ENCODE peak calls at places on chromosome 16, in four cellular contexts. L, I, U and Q are unnamed samples.

GRCh38 chr16:54939537-54940278 is 9.0 kb downstream of the IRX5 start:
- DNase-seq in L (no peak), I (no peak), U (no peak), Q (no peak)

GRCh38 chr16:48054881-48055601 is 100.8 kb downstream of the ABCC12 start:
- DNase-seq in I (peak; percentile 22), U (no peak), L (no peak), Q (peak; percentile 65)

GRCh38 chr16:88926374-88926990 is 50.5 kb downstream of the CBFA2T3 start:
- DNase-seq in I (no peak), U (no peak), L (no peak), Q (no peak)

GRCh38 chr16:1363501-1364041 is 11.8 kb downstream of the GNPTG start:
- DNase-seq in L (peak; percentile 69), U (peak; percentile 52), I (peak; percentile 65), Q (peak; percentile 53)

GRCh38 chr16:57622361-57623250 is 5.8 kb upstream of the ADGRG1 start:
- DNase-seq in I (no peak), U (no peak), L (peak; percentile 42), Q (peak; percentile 92)

GRCh38 chr16:10688291-10688690 is 6.4 kb downstream of the TEKT5 start:
- DNase-seq in U (no peak), L (no peak), I (peak; percentile 70), Q (peak; percentile 86)

GRCh38 chr16:88638323-88639230 is at the start of gene IL17C:
- DNase-seq in I (peak; percentile 80), L (no peak), U (no peak), Q (peak; percentile 74)

GRCh38 chr16:26344976-26345375 is 653.2 kb downstream of the HS3ST4 start:
- DNase-seq in U (no peak), L (no peak), I (no peak), Q (no peak)

GRCh38 chr16:51391798-51392511 is 240.9 kb upstream of the SALL1 start:
- DNase-seq in U (no peak), L (no peak), I (no peak), Q (peak; percentile 13)

GRCh38 chr16:17483266-17483864 is 12.6 kb upstream of the XYLT1 start:
- DNase-seq in U (no peak), I (no peak), L (no peak), Q (peak; percentile 70)

GRCh38 chr16:12829096-12829888 is 25.6 kb upstream of the CPPED1 start:
- DNase-seq in I (no peak), U (no peak), L (no peak), Q (no peak)

GRCh38 chr16:50371936-50372595 is 3.3 kb upstream of the BRD7 start:
- DNase-seq in U (no peak), I (no peak), L (no peak), Q (no peak)

GRCh38 chr16:27228036-27228435 is 24.7 kb downstream of the KDM8 start:
- DNase-seq in L (no peak), I (no peak), U (no peak), Q (no peak)

GRCh38 chr16:78832100-78832499 is 732.6 kb downstream of the WWOX start:
- DNase-seq in I (no peak), L (no peak), U (no peak), Q (no peak)

GRCh38 chr16:78829280-78829679 is 729.8 kb downstream of the WWOX start:
- DNase-seq in U (no peak), I (no peak), L (no peak), Q (no peak)
- H3K9me3 ChIP-seq in U (no peaks in the 10 kb centered on the region), I (no peaks in the 10 kb centered on the region), L (no peaks in the 10 kb centered on the region), Q (no peaks in the 10 kb centered on the region)

GRCh38 chr16:68264128-68265077 is at the start of gene SLC7A6:
- DNase-seq in L (peak; percentile 60), U (peak; percentile 83), I (peak; percentile 82), Q (peak; percentile 74)
- H3K9me3 ChIP-seq in L (no peaks in the 10 kb centered on the region), U (no peaks in the 10 kb centered on the region), I (no peaks in the 10 kb centered on the region), Q (no peaks in the 10 kb centered on the region)

GRCh38 chr16:84890427-84890826 is 70.6 kb downstream of the CRISPLD2 start:
- DNase-seq in I (no peak), L (no peak), U (no peak), Q (no peak)
- H3K9me3 ChIP-seq in I (no peaks in the 10 kb centered on the region), L (no peaks in the 10 kb centered on the region), U (peaks cover 6% of the 10 kb centered on the region), Q (no peaks in the 10 kb centered on the region)

GRCh38 chr16:68574479-68574878 is 35.4 kb downstream of the ZFP90 start:
- DNase-seq in L (no peak), I (no peak), U (no peak), Q (no peak)
- H3K9me3 ChIP-seq in L (peaks cover 85% of the 10 kb centered on the region), I (peaks cover 68% of the 10 kb centered on the region), U (peaks cover 100% of the 10 kb centered on the region), Q (no peaks in the 10 kb centered on the region)

GRCh38 chr16:35296962-35297653 is 1837.7 kb downstream of the TP53TG3F start:
- DNase-seq in L (no peak), I (no peak), U (no peak), Q (no peak)
- H3K9me3 ChIP-seq in L (no peaks in the 10 kb centered on the region), I (no peaks in the 10 kb centered on the region), U (peaks cover 6% of the 10 kb centered on the region), Q (no peaks in the 10 kb centered on the region)

GRCh38 chr16:3388325-3388724 is 12.5 kb downstream of the ZSCAN32 start:
- DNase-seq in U (no peak), L (no peak), I (no peak), Q (no peak)

GRCh38 chr16:3377917-3378316 is 22.2 kb downstream of the OR2C1 start:
- DNase-seq in L (no peak), I (no peak), U (no peak), Q (no peak)

GRCh38 chr16:3383045-3383448 is 17.8 kb downstream of the ZSCAN32 start:
- DNase-seq in I (no peak), L (no peak), U (no peak), Q (no peak)
- H3K9me3 ChIP-seq in I (peaks cover 78% of the 10 kb centered on the region), L (peaks cover 82% of the 10 kb centered on the region), U (peaks cover 19% of the 10 kb centered on the region), Q (peaks cover 7% of the 10 kb centered on the region)

GRCh38 chr16:6382787-6383515 is 949.7 kb upstream of the RBFOX1 start:
- DNase-seq in L (no peak), U (no peak), I (no peak), Q (no peak)

GRCh38 chr16:6374816-6375215 is 957.8 kb upstream of the RBFOX1 start:
- DNase-seq in I (no peak), U (no peak), L (no peak), Q (no peak)

GRCh38 chr16:6375471-6376075 is 957.1 kb upstream of the RBFOX1 start:
- DNase-seq in L (no peak), I (no peak), U (no peak), Q (no peak)

DNA sequence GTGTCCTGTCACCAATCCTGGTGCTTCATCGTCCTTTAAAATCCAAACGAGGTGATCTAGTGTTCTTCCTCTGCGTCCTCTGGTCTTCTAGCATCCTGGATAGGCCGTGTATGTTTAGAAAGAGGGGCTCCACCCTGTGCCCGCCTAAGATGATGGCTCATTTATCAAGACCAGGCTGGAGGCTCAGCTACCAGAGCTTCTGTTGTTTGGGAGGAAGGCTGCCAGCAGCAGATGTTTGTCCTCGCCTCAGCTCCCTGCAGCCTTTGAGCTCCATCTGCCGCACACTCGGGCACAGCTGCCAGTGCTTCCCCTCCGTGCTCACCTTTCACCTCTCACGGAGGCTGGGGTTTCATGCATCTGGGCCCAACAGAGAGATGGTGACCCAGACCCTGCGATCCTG is 954.7 kb upstream of the RBFOX1 start:
- DNase-seq in U (no peak), I (no peak), L (no peak), Q (no peak)
- H3K9me3 ChIP-seq in U (peaks cover 3% of the 10 kb centered on the region), I (no peaks in the 10 kb centered on the region), L (no peaks in the 10 kb centered on the region), Q (no peaks in the 10 kb centered on the region)

GRCh38 chr16:75175074-75175473 is 26.8 kb downstream of the ZFP1 start:
- DNase-seq in I (no peak), U (no peak), L (no peak), Q (no peak)
- H3K9me3 ChIP-seq in I (peaks cover 44% of the 10 kb centered on the region), U (peaks cover 91% of the 10 kb centered on the region), L (peaks cover 44% of the 10 kb centered on the region), Q (no peaks in the 10 kb centered on the region)